ENCODE peak calls at places on chromosome 1, in five cellular contexts. J is K562, O is H1, M is GM12878, F is HepG2. S is an unnamed sample.

GRCh38 chr1:218403300-218403699 is 58.2 kb downstream of the TGFB2 start:
- DNase-seq in M (no peak), F (no peak), J (no peak), O (no peak), S (no peak)

GRCh38 chr1:155970531-155971167 is 7.7 kb downstream of the ARHGEF2 start:
- DNase-seq in J (peak), F (no peak), M (no peak), O (no peak), S (no peak)

GRCh38 chr1:38039386-38039933 is 7.1 kb downstream of the POU3F1 start:
- DNase-seq in O (no peak), F (no peak), M (no peak), J (no peak), S (no peak)

GRCh38 chr1:54851928-54852524 is 35.0 kb downstream of the DHCR24 start:
- DNase-seq in M (no peak), F (no peak), J (no peak), O (no peak), S (no peak)

GRCh38 chr1:67009792-67010191 is 44.2 kb downstream of the SLC35D1 start:
- DNase-seq in M (no peak), J (no peak), O (no peak), F (no peak), S (no peak)

GRCh38 chr1:227884370-227885134 is 63.2 kb downstream of the WNT9A start:
- DNase-seq in M (no peak), J (no peak), O (no peak), F (no peak), S (no peak)

GRCh38 chr1:219732814-219733491 is 120.0 kb upstream of the ZC3H11B start:
- DNase-seq in O (no peak), M (no peak), F (no peak), J (no peak), S (no peak)

GRCh38 chr1:211333906-211334305 is 7.3 kb downstream of the TRAF5 start:
- DNase-seq in O (no peak), M (no peak), J (no peak), F (no peak), S (no peak)

GRCh38 chr1:187157552-187157951 is 328.8 kb downstream of the PLA2G4A start:
- DNase-seq in O (no peak), M (no peak), J (no peak), F (no peak), S (no peak)

GRCh38 chr1:157584503-157584902 is 13.4 kb downstream of the FCRL4 start:
- DNase-seq in O (no peak), J (no peak), M (no peak), F (no peak), S (no peak)

GRCh38 chr1:31627301-31627929 is 9.9 kb downstream of the HCRTR1 start:
- DNase-seq in F (no peak), M (no peak), O (no peak), J (no peak), S (no peak)

GRCh38 chr1:154405762-154406571 is 824 bp downstream of the IL6R start:
- DNase-seq in F (peak), O (no peak), J (peak), M (no peak), S (peak)
- TF ChIP-seq HDAC2 in F (no peak), O (no peak), J (no peak), M (no peak), S (no peak)

GRCh38 chr1:85102479-85102878 is 54.2 kb upstream of the MCOLN3 start:
- DNase-seq in M (no peak), F (no peak), J (no peak), O (no peak), S (no peak)
- TF ChIP-seq HDAC2 in M (no peak), F (no peak), J (no peak), O (no peak), S (no peak)

DNA sequence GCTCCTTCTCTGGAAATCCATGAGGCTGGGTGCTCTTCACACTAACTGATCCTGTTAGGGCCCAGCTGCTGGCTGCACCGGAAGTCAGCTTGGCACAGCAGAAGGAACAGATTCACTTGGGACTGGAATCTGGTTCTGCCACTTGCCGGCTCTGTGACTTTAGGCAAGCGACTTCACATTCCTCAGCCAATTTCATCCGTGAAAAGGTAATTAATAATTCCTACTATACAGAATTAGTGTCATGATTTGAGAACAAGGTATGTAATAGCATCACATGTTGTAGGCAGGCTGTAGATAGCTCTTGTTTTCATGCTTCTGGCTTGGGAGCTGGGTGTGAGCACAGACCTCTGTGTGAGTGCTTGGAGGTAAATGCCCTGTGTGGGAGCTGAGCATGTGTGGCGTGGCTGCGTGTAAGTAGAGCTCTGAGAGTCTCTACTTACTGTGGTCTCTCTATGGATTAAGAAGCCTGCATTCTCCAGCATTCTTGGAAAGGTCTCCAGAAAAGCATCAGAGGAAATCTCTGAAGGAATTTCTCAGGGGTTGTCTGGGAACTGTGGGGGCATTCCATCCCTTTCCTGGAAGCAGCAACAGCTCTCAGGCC is 47.5 kb upstream of the PPM1J start:
- DNase-seq in O (no peak), J (no peak), M (no peak), F (no peak), S (no peak)
- TF ChIP-seq HDAC2 in O (no peak), J (no peak), M (no peak), F (no peak), S (no peak)

GRCh38 chr1:200302893-200303250 is 107.0 kb downstream of the ZNF281 start:
- DNase-seq in M (no peak), F (no peak), O (no peak), J (no peak), S (peak)
- TF ChIP-seq HDAC2 in M (no peak), F (no peak), O (no peak), J (no peak), S (no peak)

GRCh38 chr1:183570451-183570850 is 19.8 kb downstream of the NCF2 start:
- DNase-seq in M (no peak), F (no peak), J (no peak), O (no peak), S (no peak)

GRCh38 chr1:183569141-183569540 is 21.1 kb downstream of the NCF2 start:
- DNase-seq in J (no peak), F (peak), O (no peak), M (no peak), S (peak)

GRCh38 chr1:183569801-183570200 is 20.5 kb downstream of the NCF2 start:
- DNase-seq in O (no peak), J (no peak), M (no peak), F (no peak), S (no peak)

GRCh38 chr1:183572721-183573120 is 17.5 kb downstream of the NCF2 start:
- DNase-seq in M (no peak), F (no peak), J (no peak), O (no peak), S (no peak)

GRCh38 chr1:183571678-183572268 is 18.5 kb downstream of the NCF2 start:
- DNase-seq in F (no peak), J (no peak), M (no peak), O (no peak), S (no peak)
- TF ChIP-seq HDAC2 in F (no peak), J (no peak), M (no peak), O (no peak), S (no peak)

GRCh38 chr1:22814176-22815042 is 103.8 kb downstream of the EPHB2 start:
- DNase-seq in O (no peak), J (no peak), F (no peak), M (no peak), S (no peak)
- TF ChIP-seq HDAC2 in O (no peak), J (no peak), F (no peak), M (no peak), S (no peak)

DNA sequence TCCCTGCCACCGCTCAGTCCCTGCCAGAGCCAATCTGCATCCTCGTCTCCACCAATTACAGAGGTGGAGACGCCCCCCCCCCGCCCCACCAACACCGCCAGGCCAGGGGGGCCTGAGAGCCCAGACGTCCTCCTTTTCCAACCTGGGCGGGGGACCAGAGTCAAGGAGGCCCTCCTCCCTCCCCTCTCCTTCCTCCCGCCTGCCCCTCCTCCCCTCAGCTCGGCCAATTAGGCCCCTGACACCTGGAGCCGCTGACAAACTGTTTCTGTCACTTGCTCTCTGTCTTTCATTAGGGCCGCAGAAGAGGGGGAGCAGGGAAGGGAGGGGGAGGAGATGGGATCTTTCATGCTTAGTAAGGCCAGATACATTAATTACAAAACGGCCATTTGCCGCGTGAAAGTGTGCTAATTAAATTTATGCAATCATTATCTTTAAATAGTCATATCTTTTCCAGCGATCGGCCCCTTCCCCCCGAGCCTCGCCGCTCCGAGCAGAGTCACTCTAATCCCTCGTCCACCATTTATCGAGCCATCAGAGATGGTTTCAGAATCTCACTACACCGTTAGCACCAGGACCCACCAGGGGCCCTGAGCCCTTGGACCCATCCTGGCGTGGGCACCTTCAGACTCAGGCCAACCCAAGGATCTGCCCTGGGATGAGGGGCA is 94.7 kb downstream of the PAX7 start:
- DNase-seq in J (no peak), O (no peak), M (no peak), F (no peak), S (no peak)
- TF ChIP-seq HDAC2 in J (no peak), O (no peak), M (no peak), F (no peak), S (no peak)

DNA sequence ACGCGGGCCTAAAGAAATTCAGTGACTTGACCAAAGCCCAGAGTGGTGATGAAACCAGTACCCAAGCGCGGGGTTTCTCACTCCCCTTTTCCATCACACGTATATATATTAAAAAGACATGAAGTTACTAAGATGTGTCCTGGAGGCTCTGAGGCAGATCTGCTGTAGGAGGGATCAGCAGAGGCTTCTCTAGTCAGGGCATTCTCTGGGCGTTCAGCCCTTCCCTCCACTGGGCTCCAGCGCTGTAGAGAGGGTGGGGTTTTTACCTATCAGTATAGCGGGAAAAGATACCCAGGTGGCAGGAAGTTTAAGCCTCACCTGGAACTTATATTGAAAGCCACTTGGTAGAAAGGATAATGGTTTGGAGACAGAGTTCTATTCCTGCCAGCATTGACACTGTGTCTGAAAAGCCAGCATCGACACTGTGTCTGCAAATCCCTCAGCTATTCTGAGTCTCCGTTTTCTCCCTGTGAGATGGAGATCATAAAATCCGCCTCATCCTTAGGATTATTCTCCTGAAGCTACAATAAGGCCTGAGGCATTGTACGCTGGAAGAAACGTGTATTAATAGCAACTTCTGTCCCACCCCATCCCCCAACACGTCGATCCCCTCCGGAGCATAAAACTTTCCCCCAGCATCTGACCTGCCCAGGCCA is 754 bp upstream of the PLEKHO1 start:
- DNase-seq in M (no peak), F (no peak), J (no peak), O (no peak), S (no peak)
- TF ChIP-seq HDAC2 in M (no peak), F (no peak), J (no peak), O (no peak), S (no peak)

DNA sequence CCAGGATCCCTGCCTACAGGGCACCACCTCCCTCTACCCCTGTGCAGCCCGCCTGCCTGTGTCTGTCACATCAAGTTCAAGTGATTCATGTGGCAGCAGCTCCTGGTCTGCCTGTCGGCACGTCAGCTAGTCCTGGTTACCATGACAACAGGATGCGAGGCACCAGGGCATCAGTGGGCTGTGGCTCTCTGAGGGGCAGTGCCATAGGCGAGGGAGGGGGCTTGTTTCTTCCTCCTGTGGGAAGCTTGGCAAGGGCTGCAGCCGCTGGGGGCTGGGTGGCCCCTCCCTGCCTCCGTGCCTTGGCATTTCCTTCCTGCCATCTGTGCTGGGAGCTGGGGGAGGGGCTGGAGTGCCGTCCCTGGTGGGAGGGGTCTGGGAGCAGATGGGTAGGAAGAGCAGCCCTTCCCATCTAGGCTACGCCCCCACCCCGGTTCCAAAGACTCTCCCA is 43.1 kb downstream of the FOXO6 start:
- DNase-seq in J (no peak), F (no peak), M (no peak), O (no peak), S (peak)
- TF ChIP-seq HDAC2 in J (no peak), F (no peak), M (no peak), O (no peak), S (no peak)

S was measured in A549.